ENCODE peak calls at places on chromosome X, in six cellular contexts. One of them, this sample, is unnamed.

GRCh38 chrX:1719270-1719669 is 104.4 kb downstream of the ASMT start:
- DNase-seq in dermis blood vessel endothelial cell: no peak
- DNase-seq in anterior cingulate cortex: no peak
- DNase-seq in retina: no peak
- DNase-seq in sigmoid colon: no peak
- DNase-seq in GM12892: no peak
- DNase-seq in this sample: no peak

GRCh38 chrX:70219938-70220764 is 14.3 kb upstream of the AWAT1 start:
- DNase-seq in dermis blood vessel endothelial cell: peak
- DNase-seq in anterior cingulate cortex: no peak
- DNase-seq in retina: no peak
- DNase-seq in sigmoid colon: no peak
- DNase-seq in GM12892: no peak
- DNase-seq in this sample: peak

GRCh38 chrX:16587776-16588175 is 62.2 kb upstream of the S100G start:
- DNase-seq in dermis blood vessel endothelial cell: no peak
- DNase-seq in anterior cingulate cortex: no peak
- DNase-seq in retina: no peak
- DNase-seq in sigmoid colon: no peak
- DNase-seq in GM12892: no peak
- DNase-seq in this sample: no peak

GRCh38 chrX:151177141-151178027 is 1.0 kb downstream of the GPR50 start:
- DNase-seq in dermis blood vessel endothelial cell: peak
- DNase-seq in anterior cingulate cortex: no peak
- DNase-seq in retina: peak
- DNase-seq in sigmoid colon: no peak
- DNase-seq in GM12892: no peak
- DNase-seq in this sample: no peak

GRCh38 chrX:151987108-151987507 is 12.6 kb upstream of the GABRE start:
- DNase-seq in dermis blood vessel endothelial cell: peak
- DNase-seq in anterior cingulate cortex: no peak
- DNase-seq in retina: no peak
- DNase-seq in sigmoid colon: no peak
- DNase-seq in GM12892: no peak
- DNase-seq in this sample: no peak

GRCh38 chrX:74458738-74459137 is 37.4 kb downstream of the SLC16A2 start:
- DNase-seq in dermis blood vessel endothelial cell: no peak
- DNase-seq in anterior cingulate cortex: no peak
- DNase-seq in retina: no peak
- DNase-seq in sigmoid colon: no peak
- DNase-seq in GM12892: no peak
- DNase-seq in this sample: no peak

GRCh38 chrX:21837056-21837455 is 2.4 kb upstream of the MBTPS2 start:
- DNase-seq in dermis blood vessel endothelial cell: no peak
- DNase-seq in anterior cingulate cortex: peak
- DNase-seq in retina: no peak
- DNase-seq in sigmoid colon: no peak
- DNase-seq in GM12892: no peak
- DNase-seq in this sample: no peak

GRCh38 chrX:154409222-154409871 is at the start of gene DNASE1L1:
- DNase-seq in dermis blood vessel endothelial cell: peak
- DNase-seq in anterior cingulate cortex: no peak
- DNase-seq in retina: no peak
- DNase-seq in sigmoid colon: peak
- DNase-seq in GM12892: peak
- DNase-seq in this sample: peak

GRCh38 chrX:9788908-9789307 is 2.7 kb downstream of the SHROOM2 start:
- DNase-seq in dermis blood vessel endothelial cell: peak
- DNase-seq in anterior cingulate cortex: no peak
- DNase-seq in retina: no peak
- DNase-seq in sigmoid colon: no peak
- DNase-seq in GM12892: no peak
- DNase-seq in this sample: no peak

GRCh38 chrX:38036471-38036870 is 30.1 kb downstream of the SYTL5 start:
- DNase-seq in dermis blood vessel endothelial cell: no peak
- DNase-seq in anterior cingulate cortex: no peak
- DNase-seq in retina: no peak
- DNase-seq in sigmoid colon: no peak
- DNase-seq in GM12892: no peak
- DNase-seq in this sample: no peak

GRCh38 chrX:27350476-27350875 is 112.7 kb downstream of the PPP4R3C start:
- DNase-seq in dermis blood vessel endothelial cell: peak
- DNase-seq in anterior cingulate cortex: no peak
- DNase-seq in retina: no peak
- DNase-seq in sigmoid colon: no peak
- DNase-seq in GM12892: no peak
- DNase-seq in this sample: no peak

GRCh38 chrX:139200346-139200745 is 330.2 kb upstream of the F9 start:
- DNase-seq in dermis blood vessel endothelial cell: no peak
- DNase-seq in anterior cingulate cortex: no peak
- DNase-seq in retina: no peak
- DNase-seq in sigmoid colon: no peak
- DNase-seq in GM12892: no peak
- DNase-seq in this sample: no peak

GRCh38 chrX:69501433-69501832 is 2.7 kb upstream of the NALF2 start:
- DNase-seq in dermis blood vessel endothelial cell: peak
- DNase-seq in anterior cingulate cortex: no peak
- DNase-seq in retina: peak
- DNase-seq in sigmoid colon: no peak
- DNase-seq in GM12892: no peak
- DNase-seq in this sample: peak

GRCh38 chrX:53440101-53440500 is 5.9 kb upstream of the HSD17B10 start:
- DNase-seq in dermis blood vessel endothelial cell: no peak
- DNase-seq in anterior cingulate cortex: no peak
- DNase-seq in retina: no peak
- DNase-seq in sigmoid colon: no peak
- DNase-seq in GM12892: no peak
- DNase-seq in this sample: no peak

GRCh38 chrX:21741869-21742701 is 15.8 kb downstream of the SMPX start:
- DNase-seq in dermis blood vessel endothelial cell: no peak
- DNase-seq in anterior cingulate cortex: no peak
- DNase-seq in retina: peak
- DNase-seq in sigmoid colon: peak
- DNase-seq in GM12892: no peak
- DNase-seq in this sample: no peak

GRCh38 chrX:29243942-29244341 is 656.7 kb downstream of the IL1RAPL1 start:
- DNase-seq in dermis blood vessel endothelial cell: no peak
- DNase-seq in anterior cingulate cortex: no peak
- DNase-seq in retina: no peak
- DNase-seq in sigmoid colon: no peak
- DNase-seq in GM12892: no peak
- DNase-seq in this sample: no peak

GRCh38 chrX:126785539-126785938 is 34.0 kb upstream of the PRR32 start:
- DNase-seq in dermis blood vessel endothelial cell: no peak
- DNase-seq in anterior cingulate cortex: no peak
- DNase-seq in retina: no peak
- DNase-seq in sigmoid colon: no peak
- DNase-seq in GM12892: no peak
- DNase-seq in this sample: no peak

GRCh38 chrX:84363674-84364073 is 138.6 kb downstream of the HDX start:
- DNase-seq in dermis blood vessel endothelial cell: peak
- DNase-seq in anterior cingulate cortex: no peak
- DNase-seq in retina: no peak
- DNase-seq in sigmoid colon: no peak
- DNase-seq in GM12892: no peak
- DNase-seq in this sample: no peak

GRCh38 chrX:9728271-9728670 is 37.4 kb downstream of the GPR143 start:
- DNase-seq in dermis blood vessel endothelial cell: no peak
- DNase-seq in anterior cingulate cortex: no peak
- DNase-seq in retina: no peak
- DNase-seq in sigmoid colon: no peak
- DNase-seq in GM12892: no peak
- DNase-seq in this sample: no peak

GRCh38 chrX:15146515-15146914 is 123.4 kb downstream of the ASB9 start:
- DNase-seq in dermis blood vessel endothelial cell: peak
- DNase-seq in anterior cingulate cortex: no peak
- DNase-seq in retina: no peak
- DNase-seq in sigmoid colon: no peak
- DNase-seq in GM12892: no peak
- DNase-seq in this sample: peak

GRCh38 chrX:106415276-106415895 is 196.4 kb upstream of the RADX start:
- DNase-seq in dermis blood vessel endothelial cell: peak
- DNase-seq in anterior cingulate cortex: peak
- DNase-seq in retina: peak
- DNase-seq in sigmoid colon: no peak
- DNase-seq in GM12892: no peak
- DNase-seq in this sample: no peak

GRCh38 chrX:134725103-134725690 is 66.9 kb upstream of the PLAC1 start:
- DNase-seq in dermis blood vessel endothelial cell: no peak
- DNase-seq in anterior cingulate cortex: no peak
- DNase-seq in retina: no peak
- DNase-seq in sigmoid colon: no peak
- DNase-seq in GM12892: no peak
- DNase-seq in this sample: no peak